ENCODE peak calls at places on chromosomes 6 and 20, in five cellular contexts. M, W, I, E and O are unnamed samples.
A peak's percentile ranks its signal among the peaks of the same experiment; 100 is the strongest.

GRCh38 chr6:20417819-20418218 is 16.1 kb downstream of the E2F3 start:
- DNase-seq in M (no peak), I (peak; percentile 31), W (no peak), E (no peak), O (no peak)

GRCh38 chr20:53750827-53751393 is 157.3 kb upstream of the ZNF217 start:
- DNase-seq in I (no peak), W (no peak), M (no peak), E (peak; percentile 22), O (no peak)

GRCh38 chr6:150371356-150371755 is 2.5 kb downstream of the IYD start:
- DNase-seq in W (no peak), I (no peak), M (no peak), E (no peak), O (no peak)

GRCh38 chr6:167225903-167226508 is 65.1 kb upstream of the UNC93A start:
- DNase-seq in M (no peak), I (no peak), W (no peak), E (no peak), O (no peak)

GRCh38 chr20:33442136-33443005 is 1.2 kb downstream of the SNTA1 start:
- DNase-seq in W (no peak), I (no peak), E (peak; percentile 11), M (no peak), O (no peak)

GRCh38 chr6:17394192-17394611 is 807 bp downstream of the CAP2 start:
- DNase-seq in W (peak; percentile 14), E (peak; percentile 51), M (peak; percentile 55), I (peak; percentile 64), O (peak; percentile 79)

GRCh38 chr20:4563031-4563430 is 158.7 kb upstream of the PRND start:
- DNase-seq in E (no peak), I (no peak), W (no peak), M (no peak), O (no peak)

GRCh38 chr6:121523628-121524027 is 88.2 kb downstream of the GJA1 start:
- DNase-seq in I (no peak), E (no peak), W (no peak), M (no peak), O (no peak)

GRCh38 chr20:48932375-48932941 is 10.9 kb downstream of the ARFGEF2 start:
- DNase-seq in E (no peak), W (no peak), I (no peak), M (no peak), O (no peak)

GRCh38 chr6:161630674-161631073 is 356.8 kb upstream of the AGPAT4 start:
- DNase-seq in M (no peak), I (no peak), W (no peak), E (no peak), O (no peak)

GRCh38 chr6:100803264-100803663 is 77.9 kb downstream of the ASCC3 start:
- DNase-seq in M (no peak), W (no peak), I (no peak), E (no peak), O (no peak)

GRCh38 chr6:89987830-89988229 is 93.6 kb downstream of the GJA10 start:
- DNase-seq in W (no peak), M (no peak), E (no peak), I (no peak), O (no peak)

GRCh38 chr6:26268659-26269402 is 96.2 kb upstream of the BTN3A2 start:
- DNase-seq in I (peak; percentile 73), W (no peak), M (no peak), E (peak; percentile 32), O (no peak)

GRCh38 chr6:146901940-146902816 is 302.0 kb upstream of the STXBP5 start:
- DNase-seq in E (no peak), W (no peak), M (no peak), I (no peak), O (no peak)

GRCh38 chr6:106728296-106728870 is 99.0 kb downstream of the QRSL1 start:
- DNase-seq in M (peak; percentile 42), W (no peak), I (no peak), E (peak; percentile 33), O (no peak)

GRCh38 chr20:19974621-19975435 is 42.3 kb upstream of the NAA20 start:
- DNase-seq in I (peak; percentile 37), M (peak; percentile 84), E (peak; percentile 63), W (no peak), O (peak; percentile 97)

GRCh38 chr20:17622086-17622850 is 52.4 kb downstream of the DSTN start:
- DNase-seq in W (no peak), E (peak; percentile 3), M (no peak), I (no peak), O (peak; percentile 52)

GRCh38 chr6:42136508-42137191 is 5.8 kb downstream of the C6orf132 start:
- DNase-seq in W (no peak), M (no peak), I (peak; percentile 92), E (peak; percentile 40), O (no peak)

GRCh38 chr6:36962874-36963273 is 8.3 kb downstream of the PI16 start:
- DNase-seq in E (peak; percentile 74), W (no peak), I (peak; percentile 95), M (peak; percentile 69), O (no peak)

GRCh38 chr6:132287101-132287500 is 114.2 kb downstream of the MOXD1 start:
- DNase-seq in M (no peak), W (no peak), I (no peak), E (no peak), O (no peak)

GRCh38 chr6:163457637-163458561 is 43.4 kb downstream of the QKI start:
- DNase-seq in E (peak; percentile 11), W (no peak), M (peak; percentile 42), I (no peak), O (no peak)

GRCh38 chr6:163461696-163462095 is 47.2 kb downstream of the QKI start:
- DNase-seq in M (no peak), E (no peak), W (no peak), I (no peak), O (no peak)

GRCh38 chr6:163459536-163459935 is 45.0 kb downstream of the QKI start:
- DNase-seq in W (no peak), E (no peak), M (no peak), I (no peak), O (no peak)

GRCh38 chr6:163459007-163459406 is 44.5 kb downstream of the QKI start:
- DNase-seq in I (no peak), E (no peak), W (no peak), M (no peak), O (no peak)

GRCh38 chr6:163460307-163460782 is 45.8 kb downstream of the QKI start:
- DNase-seq in M (no peak), W (no peak), E (no peak), I (no peak), O (no peak)
- H3K27ac ChIP-seq in M (peak overlapping the region; percentile 66), W (no peak overlapping the region), E (peak overlapping the region; percentile 61), I (no peak overlapping the region), O (no peak overlapping the region)

DNA sequence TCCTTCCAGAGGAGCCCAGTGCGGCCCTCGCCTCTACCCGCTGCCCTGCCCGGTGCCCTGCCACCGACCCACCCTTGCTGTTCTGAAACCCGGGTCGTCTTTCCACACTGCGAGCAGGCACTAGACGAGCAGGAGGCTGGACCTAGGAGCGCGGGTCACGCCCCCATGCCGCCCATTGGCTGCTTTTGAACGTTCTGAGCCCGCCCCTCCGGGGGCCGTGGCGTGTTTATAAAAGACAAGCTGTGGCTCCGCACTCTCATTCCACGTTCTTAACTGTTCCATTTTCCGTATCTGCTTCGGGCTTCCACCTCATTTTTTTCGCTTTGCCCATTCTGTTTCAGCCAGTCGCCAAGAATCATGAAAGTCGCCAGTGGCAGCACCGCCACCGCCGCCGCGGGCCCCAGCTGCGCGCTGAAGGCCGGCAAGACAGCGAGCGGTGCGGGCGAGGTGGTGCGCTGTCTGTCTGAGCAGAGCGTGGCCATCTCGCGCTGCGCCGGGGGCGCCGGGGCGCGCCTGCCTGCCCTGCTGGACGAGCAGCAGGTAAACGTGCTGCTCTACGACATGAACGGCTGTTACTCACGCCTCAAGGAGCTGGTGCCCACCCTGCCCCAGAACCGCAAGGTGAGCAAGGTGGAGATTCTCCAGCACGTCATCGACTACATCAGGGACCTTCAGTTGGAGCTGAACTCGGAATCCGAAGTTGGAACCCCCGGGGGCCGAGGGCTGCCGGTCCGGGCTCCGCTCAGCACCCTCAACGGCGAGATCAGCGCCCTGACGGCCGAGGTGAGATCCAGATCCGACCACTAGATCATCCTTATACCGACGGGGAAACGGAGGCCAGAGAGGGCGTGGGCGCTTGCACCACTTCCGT is at the start of gene ID1:
- DNase-seq in M (peak; percentile 96), W (peak; percentile 91), E (peak; percentile 97), I (peak; percentile 93), O (peak; percentile 98)
- TF ChIP-seq CTCF in M (no peak), W (no peak), E (no peak), I (no peak), O (no peak)

DNA sequence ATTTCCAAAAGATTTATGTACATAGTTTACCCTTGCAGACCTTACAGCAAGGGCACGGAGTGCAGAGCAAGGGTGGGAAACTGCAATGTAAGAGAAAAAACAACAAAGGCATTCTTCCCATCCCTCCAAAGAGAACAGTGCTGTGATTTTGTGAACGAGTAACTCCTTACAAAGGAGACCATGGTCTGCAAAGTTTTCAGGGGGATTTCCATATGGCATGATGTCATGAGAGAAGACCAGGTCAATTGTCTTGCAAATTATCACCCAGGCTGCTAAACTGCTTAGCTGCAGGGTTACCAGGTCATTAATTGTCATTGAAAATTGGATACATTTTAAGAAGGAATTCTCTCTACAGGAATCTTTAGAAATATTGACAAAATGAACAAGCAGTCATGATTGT is 58.3 kb downstream of the LAMP5 start:
- DNase-seq in I (no peak), M (no peak), E (no peak), W (no peak), O (no peak)
- H3K27ac ChIP-seq in I (peak overlapping the region; percentile 68), M (no peak overlapping the region), E (no peak overlapping the region), W (no peak overlapping the region), O (no peak overlapping the region)

DNA sequence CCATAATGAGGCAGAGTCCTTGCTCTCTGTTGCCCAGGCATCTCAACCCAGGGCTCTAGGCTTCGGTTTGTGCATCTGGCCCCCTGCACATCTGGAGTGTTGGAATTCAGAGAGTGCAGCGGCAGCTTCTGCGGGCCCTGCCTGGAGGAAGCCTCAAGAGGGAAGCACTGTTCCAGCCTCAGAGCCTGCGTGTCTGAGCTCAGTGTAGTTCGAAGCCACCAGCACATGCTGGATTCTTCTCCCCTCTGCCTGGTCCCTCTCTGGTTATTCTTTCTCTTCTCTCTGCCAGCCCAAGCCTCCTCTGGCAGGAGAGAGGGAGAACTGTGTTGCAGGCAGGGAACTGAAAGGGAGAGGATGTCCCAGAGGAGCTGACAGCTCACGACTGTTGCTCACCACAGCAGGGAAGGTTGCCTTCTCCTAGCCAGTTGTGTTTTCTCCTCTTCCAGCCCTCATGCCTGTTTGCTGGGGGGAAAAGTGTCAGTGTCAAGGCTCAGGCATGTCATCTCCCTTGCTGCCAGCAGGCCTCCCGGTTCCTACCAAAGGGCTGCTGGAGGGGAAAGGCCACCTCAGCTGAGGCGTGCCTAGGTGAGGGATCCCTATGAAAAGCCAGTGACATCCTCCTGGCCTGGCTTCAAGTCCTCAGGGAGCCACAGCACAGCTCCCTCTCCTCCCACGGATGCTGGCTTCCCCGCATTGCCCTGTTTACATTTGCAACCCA is 126.0 kb upstream of the LRFN2 start:
- DNase-seq in W (no peak), I (no peak), M (no peak), E (no peak), O (no peak)
- TF ChIP-seq CTCF in W (no peak), I (peak; percentile 26), M (no peak), E (no peak), O (no peak)

GRCh38 chr6:31560697-31561058 is 11.4 kb upstream of the LTA start:
- DNase-seq in W (no peak), I (no peak), E (no peak), M (no peak), O (no peak)
- H3K27ac ChIP-seq in W (no peak overlapping the region), I (no peak overlapping the region), E (peak overlapping the region; percentile 32), M (no peak overlapping the region), O (peak overlapping the region; percentile 70)